ENCODE peak calls at places on chromosomes 4 and X, in five cellular contexts. B is HCT116, A is K562, Q is HepG2, Z is GM12878. M is an unnamed sample.

GRCh38 chrX:2958199-2958598 is 29.1 kb upstream of the ARSD start:
- DNase-seq in B (no peak), A (no peak), Q (no peak), Z (no peak), M (no peak)

GRCh38 chrX:40153335-40154221 is 55.8 kb upstream of the BCOR start:
- DNase-seq in B (no peak), A (peak), Q (no peak), Z (no peak), M (peak)

GRCh38 chrX:124086411-124086810 is 124.9 kb downstream of the STAG2 start:
- DNase-seq in B (no peak), A (no peak), Q (no peak), Z (no peak), M (no peak)

GRCh38 chrX:38886112-38886511 is 84.9 kb downstream of the MID1IP1 start:
- DNase-seq in B (no peak), A (no peak), Q (no peak), Z (no peak), M (no peak)

GRCh38 chrX:149512225-149512885 is 7.2 kb upstream of the IDS start:
- DNase-seq in B (no peak), A (peak), Q (peak), Z (peak), M (peak)

GRCh38 chr4:13539721-13540445 is 4.4 kb downstream of the NKX3-2 start:
- DNase-seq in B (no peak), A (peak), Q (no peak), Z (no peak), M (peak)

GRCh38 chr4:185554243-185555126 is 19.2 kb upstream of the PDLIM3 start:
- DNase-seq in B (no peak), A (no peak), Q (no peak), Z (no peak), M (no peak)

GRCh38 chr4:56372774-56373173 is 14.5 kb downstream of the AASDH start:
- DNase-seq in B (no peak), A (no peak), Q (no peak), Z (no peak), M (no peak)

GRCh38 chrX:106499473-106499872 is 112.3 kb upstream of the RADX start:
- DNase-seq in B (no peak), A (no peak), Q (no peak), Z (no peak), M (no peak)

GRCh38 chr4:182881928-182882327 is 35.3 kb downstream of the DCTD start:
- DNase-seq in B (no peak), A (no peak), Q (no peak), Z (no peak), M (peak)

GRCh38 chrX:65697915-65698796 is 30.7 kb downstream of the MSN start:
- DNase-seq in B (no peak), A (peak), Q (no peak), Z (peak), M (no peak)

GRCh38 chr4:54233697-54234496 is 4.8 kb downstream of the PDGFRA start:
- DNase-seq in B (peak), A (peak), Q (peak), Z (no peak), M (peak)

GRCh38 chr4:101989551-101989950 is 199.0 kb downstream of the BANK1 start:
- DNase-seq in B (no peak), A (no peak), Q (no peak), Z (no peak), M (no peak)

GRCh38 chr4:7381221-7381889 is 53.4 kb downstream of the PSAPL1 start:
- DNase-seq in B (no peak), A (no peak), Q (no peak), Z (no peak), M (no peak)

GRCh38 chrX:16999275-16999674 is 52.8 kb downstream of the REPS2 start:
- DNase-seq in B (no peak), A (no peak), Q (no peak), Z (no peak), M (peak)

GRCh38 chr4:1416051-1416947 is 10.1 kb upstream of the NKX1-1 start:
- DNase-seq in B (no peak), A (no peak), Q (no peak), Z (no peak), M (peak)

GRCh38 chr4:186134254-186134653 is 29.8 kb downstream of the FAM149A start:
- DNase-seq in B (no peak), A (no peak), Q (no peak), Z (peak), M (no peak)

GRCh38 chrX:19174401-19175025 is 52.2 kb upstream of the ADGRG2 start:
- DNase-seq in B (no peak), A (no peak), Q (no peak), Z (no peak), M (no peak)

GRCh38 chr4:95676190-95676589 is 127.4 kb upstream of the UNC5C start:
- DNase-seq in B (no peak), A (no peak), Q (no peak), Z (no peak), M (no peak)

GRCh38 chr4:152010680-152011079 is 249.9 kb upstream of the GATB start:
- DNase-seq in B (no peak), A (no peak), Q (no peak), Z (no peak), M (no peak)

GRCh38 chrX:130055103-130055502 is 55.2 kb downstream of the ELF4 start:
- DNase-seq in B (no peak), A (no peak), Q (no peak), Z (no peak), M (no peak)

GRCh38 chrX:110131031-110131430 is 128.1 kb downstream of the TMEM164 start:
- DNase-seq in B (no peak), A (no peak), Q (no peak), Z (no peak), M (no peak)

GRCh38 chr4:110860901-110861300 is 238.0 kb upstream of the PITX2 start:
- DNase-seq in B (no peak), A (no peak), Q (no peak), Z (no peak), M (no peak)

GRCh38 chr4:6576932-6577331 is 1.9 kb downstream of the MAN2B2 start:
- DNase-seq in B (no peak), A (no peak), Q (no peak), Z (no peak), M (no peak)

GRCh38 chrX:39955621-39956020 is 142.1 kb downstream of the BCOR start:
- DNase-seq in B (no peak), A (no peak), Q (no peak), Z (no peak), M (no peak)

GRCh38 chr4:24248674-24249644 is 335.4 kb downstream of the DHX15 start:
- DNase-seq in B (no peak), A (no peak), Q (no peak), Z (no peak), M (no peak)

GRCh38 chr4:157204634-157205244 is 15.8 kb upstream of the GRIA2 start:
- DNase-seq in B (peak), A (peak), Q (peak), Z (no peak), M (peak)

GRCh38 chr4:71540749-71541269 is 202.0 kb downstream of the SLC4A4 start:
- DNase-seq in B (no peak), A (no peak), Q (no peak), Z (no peak), M (no peak)

GRCh38 chr4:105296672-105297071 is 150.0 kb downstream of the TET2 start:
- DNase-seq in B (no peak), A (no peak), Q (no peak), Z (no peak), M (no peak)

GRCh38 chrX:115011428-115011827 is 6.0 kb downstream of the IL13RA2 start:
- DNase-seq in B (no peak), A (no peak), Q (no peak), Z (no peak), M (no peak)

GRCh38 chrX:14028473-14028872 is 1.2 kb downstream of the GEMIN8 start:
- DNase-seq in B (no peak), A (no peak), Q (no peak), Z (peak), M (no peak)

GRCh38 chr4:139603576-139604387 is 47.8 kb upstream of the SETD7 start:
- DNase-seq in B (peak), A (peak), Q (peak), Z (peak), M (peak)

GRCh38 chr4:168220893-168221292 is 97.7 kb downstream of the DDX60 start:
- DNase-seq in B (no peak), A (no peak), Q (no peak), Z (no peak), M (no peak)

GRCh38 chr4:26127851-26128337 is 192.9 kb upstream of the RBPJ start:
- DNase-seq in B (no peak), A (no peak), Q (no peak), Z (no peak), M (no peak)

GRCh38 chrX:1502853-1503252 is 34.1 kb downstream of the P2RY8 start:
- DNase-seq in B (no peak), A (no peak), Q (no peak), Z (no peak), M (no peak)

GRCh38 chr4:168955674-168956073 is 54.4 kb downstream of the CBR4 start:
- DNase-seq in B (no peak), A (no peak), Q (no peak), Z (no peak), M (no peak)

DNA sequence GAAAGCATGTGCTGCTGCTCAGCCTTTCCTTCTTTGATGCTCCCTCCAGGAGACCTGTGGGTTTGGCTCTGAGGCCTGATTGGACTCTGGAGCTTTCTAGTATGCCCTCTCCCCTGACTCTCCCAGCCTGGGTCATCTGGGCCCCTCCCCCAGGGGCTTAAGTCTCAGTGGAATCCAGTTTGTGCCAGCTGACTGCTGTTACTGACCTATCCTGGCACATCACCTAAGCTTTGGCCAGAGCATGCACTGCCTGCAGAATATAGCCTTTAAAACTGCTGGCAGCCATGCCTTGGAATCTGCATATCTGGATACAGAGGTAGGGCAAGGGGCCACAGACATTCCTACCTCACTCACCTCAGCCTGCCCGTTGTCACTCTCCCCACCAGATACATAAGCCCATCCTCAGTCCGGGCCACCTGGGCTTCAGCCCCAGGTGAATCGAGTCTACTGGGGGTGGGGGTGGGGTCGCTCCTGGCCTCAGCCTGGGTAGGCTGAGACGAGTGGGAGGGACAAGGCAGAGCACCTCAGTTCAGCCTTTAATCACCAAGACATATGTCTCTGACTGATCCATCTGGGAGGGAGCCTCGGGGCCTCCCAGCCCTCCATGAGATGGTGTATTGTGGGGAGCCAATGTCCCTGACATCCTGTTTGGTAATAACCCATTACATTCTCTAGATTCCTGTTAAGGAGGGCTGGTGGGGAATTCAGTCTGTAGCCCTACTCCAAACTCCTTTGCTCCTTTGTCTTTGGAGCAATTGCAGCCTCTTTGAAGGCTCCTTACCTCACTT is 61.2 kb downstream of the STARD8 start:
- DNase-seq in B (no peak), A (no peak), Q (no peak), Z (no peak), M (no peak)
- H3K9ac ChIP-seq in B (no peak), A (no peak), Q (no peak), Z (no peak), M (no peak)

GRCh38 chrX:42751573-42751972 is 26.4 kb downstream of the PPP1R2C start:
- DNase-seq in B (no peak), A (no peak), Q (no peak), Z (no peak), M (no peak)

GRCh38 chrX:42748067-42748850 is 29.7 kb downstream of the PPP1R2C start:
- DNase-seq in B (no peak), A (no peak), Q (no peak), Z (no peak), M (no peak)

GRCh38 chrX:42746606-42747005 is 31.4 kb downstream of the PPP1R2C start:
- DNase-seq in B (no peak), A (no peak), Q (no peak), Z (no peak), M (no peak)
- TF ChIP-seq REST in B (no peak), A (no peak), Q (no peak), Z (no peak), M (no peak)

GRCh38 chr4:86442881-86443280 is 83.0 kb upstream of the MAPK10 start:
- DNase-seq in B (no peak), A (no peak), Q (no peak), Z (no peak), M (no peak)

GRCh38 chr4:86443495-86443894 is 83.6 kb upstream of the MAPK10 start:
- DNase-seq in B (no peak), A (no peak), Q (no peak), Z (no peak), M (no peak)

GRCh38 chr4:86446996-86447395 is 87.1 kb upstream of the MAPK10 start:
- DNase-seq in B (no peak), A (no peak), Q (no peak), Z (no peak), M (no peak)

GRCh38 chr4:86439293-86439692 is 79.4 kb upstream of the MAPK10 start:
- DNase-seq in B (no peak), A (no peak), Q (no peak), Z (no peak), M (no peak)

DNA sequence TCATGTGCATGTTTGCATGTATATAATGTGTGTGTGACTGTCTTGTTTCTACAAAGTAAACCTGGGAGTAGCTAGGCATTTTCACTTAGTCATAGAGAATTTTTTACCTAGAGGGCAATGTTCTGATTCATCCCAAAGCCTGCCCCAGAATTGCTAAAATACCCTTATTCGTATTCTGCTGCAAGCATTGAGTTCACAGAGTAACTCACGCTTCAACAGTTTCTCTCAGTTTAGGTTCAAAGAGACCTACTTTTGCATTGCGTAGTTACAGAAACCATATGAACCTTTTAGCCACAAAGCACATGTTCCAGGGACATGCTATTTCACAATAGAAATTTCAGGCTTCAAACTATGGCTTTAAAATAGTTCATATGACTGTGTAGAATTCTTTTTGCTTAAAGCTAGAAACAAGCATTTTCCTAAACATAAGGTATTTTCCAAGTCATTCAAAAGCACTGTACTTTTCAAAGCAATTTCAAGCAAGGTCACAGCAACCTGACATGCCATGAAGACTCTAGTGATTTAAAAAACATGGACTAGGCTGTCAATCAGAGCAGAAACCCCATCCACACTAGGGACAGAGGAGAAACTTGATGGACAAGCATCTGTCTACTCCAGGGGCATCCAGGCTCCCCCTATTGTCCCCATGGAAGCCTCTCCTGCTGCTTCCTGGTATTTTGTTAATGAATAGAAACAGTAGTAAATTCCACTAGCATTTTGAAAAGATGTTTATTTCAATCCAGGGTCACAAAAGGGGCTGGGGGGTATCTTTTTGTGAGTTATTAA is 81.5 kb upstream of the MAPK10 start:
- DNase-seq in B (no peak), A (no peak), Q (no peak), Z (peak), M (peak)
- H3K9ac ChIP-seq in B (no peak), A (no peak), Q (no peak), Z (no peak), M (no peak)

GRCh38 chr4:61985426-61985825 is 785.3 kb downstream of the ADGRL3 start:
- DNase-seq in B (no peak), A (no peak), Q (no peak), Z (no peak), M (no peak)

DNA sequence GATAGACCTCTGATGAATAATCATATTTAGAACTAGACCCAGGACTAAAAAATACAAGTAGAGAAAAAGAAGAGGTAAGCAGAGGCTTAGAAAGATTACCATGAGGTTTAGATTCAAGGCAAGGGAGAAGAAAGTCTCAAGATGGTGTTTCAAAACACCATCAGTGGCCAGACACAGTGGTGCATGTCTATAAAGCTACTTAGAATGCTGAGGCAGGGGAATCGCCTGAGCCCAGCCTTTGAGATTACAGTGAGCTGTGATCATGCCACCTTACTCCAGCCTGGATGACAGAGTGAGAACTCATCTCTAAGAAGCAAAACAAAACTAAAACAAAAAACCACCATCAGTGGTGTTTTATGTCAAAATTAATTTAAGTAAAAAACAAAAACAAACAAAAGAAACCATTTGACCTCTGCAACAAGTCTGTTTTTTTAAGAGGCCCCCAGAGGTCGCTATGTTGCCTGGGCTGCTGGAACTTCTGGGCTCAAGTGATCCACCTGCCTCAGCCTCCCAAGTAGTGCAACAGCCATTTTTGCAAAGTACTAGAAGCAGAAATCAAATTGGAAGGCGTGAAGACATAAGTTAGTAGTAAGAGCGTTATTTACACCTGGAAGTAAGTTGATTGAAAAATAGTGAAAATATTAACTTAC is 784.3 kb downstream of the ADGRL3 start:
- DNase-seq in B (no peak), A (no peak), Q (no peak), Z (no peak), M (no peak)
- TF ChIP-seq REST in B (no peak), A (no peak), Q (no peak), Z (no peak), M (no peak)

DNA sequence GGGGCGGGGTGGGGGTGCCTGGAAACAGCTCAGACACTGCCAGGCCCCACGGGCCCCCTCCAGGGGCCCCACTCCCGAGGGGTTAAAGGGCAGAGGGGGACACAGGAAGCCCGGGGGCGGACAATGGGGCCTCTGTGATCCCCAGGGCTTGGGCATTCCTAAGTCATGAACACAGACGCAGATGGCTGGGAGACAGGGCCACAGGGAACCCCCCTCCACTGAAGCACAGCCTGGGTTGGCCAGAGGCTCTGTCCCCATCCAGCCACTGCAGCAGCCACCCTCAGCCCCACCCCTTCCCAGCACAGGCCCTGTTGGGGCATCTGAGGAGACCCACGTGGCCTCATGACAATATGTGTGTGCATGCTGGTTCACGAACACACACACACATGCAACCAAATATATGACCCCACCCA is 3.9 kb downstream of the L1CAM start:
- DNase-seq in B (no peak), A (no peak), Q (peak), Z (no peak), M (peak)
- H3K9ac ChIP-seq in B (no peak), A (no peak), Q (peak), Z (no peak), M (no peak)

M was measured in SK-N-SH.